ENCODE peak calls at places on chromosomes 1 and 21, in six cellular contexts. F is GM13976, R is stomach, U is foreskin keratinocyte, V is hepatocyte, G is HFF-Myc. P is an unnamed sample.

GRCh38 chr1:21312407-21312992 is 22.2 kb upstream of the ECE1 start:
- DNase-seq in F (no peak), R (no peak), U (no peak), V (no peak), G (no peak), P (peak)

GRCh38 chr1:32766328-32766972 is 50.7 kb downstream of the YARS1 start:
- DNase-seq in F (no peak), R (no peak), U (no peak), V (peak), G (no peak), P (no peak)

GRCh38 chr1:47230692-47231313 is 1.2 kb downstream of the TAL1 start:
- DNase-seq in F (peak), R (no peak), U (no peak), V (no peak), G (no peak), P (no peak)

GRCh38 chr1:22832414-22832786 is 121.8 kb downstream of the EPHB2 start:
- DNase-seq in F (no peak), R (no peak), U (peak), V (no peak), G (no peak), P (peak)

GRCh38 chr1:225882699-225883615 is 777 bp upstream of the TMEM63A start:
- DNase-seq in F (peak), R (peak), U (peak), V (peak), G (no peak), P (no peak)

GRCh38 chr21:25750085-25750484 is 15.3 kb downstream of the GABPA start:
- DNase-seq in F (no peak), R (no peak), U (no peak), V (no peak), G (no peak), P (no peak)

GRCh38 chr1:25673456-25673855 is 56.9 kb downstream of the MAN1C1 start:
- DNase-seq in F (no peak), R (no peak), U (no peak), V (no peak), G (no peak), P (no peak)

GRCh38 chr1:54798769-54799641 is 2.1 kb downstream of the TTC22 start:
- DNase-seq in F (peak), R (peak), U (peak), V (no peak), G (no peak), P (no peak)

GRCh38 chr1:233113009-233113712 is 162.8 kb downstream of the NTPCR start:
- DNase-seq in F (peak), R (peak), U (peak), V (peak), G (peak), P (peak)

GRCh38 chr1:88562991-88563390 is 121.1 kb upstream of the PKN2 start:
- DNase-seq in F (no peak), R (no peak), U (no peak), V (no peak), G (no peak), P (no peak)

GRCh38 chr21:40471103-40471502 is 375.9 kb downstream of the DSCAM start:
- DNase-seq in F (no peak), R (no peak), U (no peak), V (no peak), G (no peak), P (no peak)

GRCh38 chr21:40472026-40472425 is 374.9 kb downstream of the DSCAM start:
- DNase-seq in F (no peak), R (no peak), U (peak), V (no peak), G (no peak), P (no peak)

GRCh38 chr21:40465382-40465781 is 381.6 kb downstream of the DSCAM start:
- DNase-seq in F (no peak), R (no peak), U (no peak), V (no peak), G (no peak), P (no peak)

GRCh38 chr21:40466893-40467483 is 380.0 kb downstream of the DSCAM start:
- DNase-seq in F (no peak), R (no peak), U (peak), V (peak), G (no peak), P (peak)
- TF ChIP-seq CTCF in F (no peak), R (no peak), U (peak), V (peak), G (peak), P (peak)

GRCh38 chr21:45351526-45352275 is 53.3 kb upstream of the COL18A1 start:
- DNase-seq in F (no peak), R (no peak), U (no peak), V (no peak), G (no peak), P (no peak)

GRCh38 chr21:45352621-45353125 is 52.3 kb upstream of the COL18A1 start:
- DNase-seq in F (no peak), R (no peak), U (no peak), V (no peak), G (no peak), P (no peak)

GRCh38 chr21:45351061-45351460 is 53.9 kb upstream of the COL18A1 start:
- DNase-seq in F (no peak), R (no peak), U (no peak), V (no peak), G (no peak), P (no peak)

GRCh38 chr21:45354970-45355369 is 50.0 kb upstream of the COL18A1 start:
- DNase-seq in F (no peak), R (no peak), U (no peak), V (no peak), G (no peak), P (no peak)

DNA sequence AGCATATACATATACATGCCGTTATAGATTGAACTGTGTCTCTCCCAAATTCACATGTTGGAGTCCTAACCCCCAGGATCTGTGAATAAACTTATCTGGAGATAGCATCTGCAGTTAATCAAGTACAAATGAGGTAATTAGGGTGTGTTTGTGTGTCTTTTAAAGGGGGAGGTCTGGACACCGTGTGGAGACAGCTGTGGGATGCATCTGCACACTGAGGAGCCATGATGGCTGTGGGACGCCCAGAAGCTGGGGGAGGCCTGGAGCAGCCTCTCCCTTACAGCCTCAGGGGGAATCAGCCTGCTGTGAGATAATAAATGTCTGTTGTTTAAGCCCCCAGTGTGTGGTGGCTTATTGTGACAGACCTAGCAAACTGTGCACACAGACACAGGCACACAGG is 51.8 kb upstream of the COL18A1 start:
- DNase-seq in F (no peak), R (no peak), U (no peak), V (no peak), G (no peak), P (no peak)
- TF ChIP-seq CTCF in F (no peak), R (no peak), U (no peak), V (no peak), G (no peak), P (no peak)

GRCh38 chr1:33792651-33793050 is 71.2 kb upstream of the HMGB4 start:
- DNase-seq in F (no peak), R (no peak), U (no peak), V (no peak), G (peak), P (no peak)
- TF ChIP-seq CTCF in F (no peak), R (no peak), U (no peak), V (no peak), G (no peak), P (no peak)

GRCh38 chr1:67534627-67535065 is 104.4 kb upstream of the SERBP1 start:
- DNase-seq in F (no peak), R (no peak), U (peak), V (peak), G (peak), P (peak)

GRCh38 chr1:67536957-67537646 is 106.9 kb upstream of the SERBP1 start:
- DNase-seq in F (no peak), R (no peak), U (no peak), V (no peak), G (no peak), P (no peak)

GRCh38 chr1:67530071-67530470 is 99.9 kb upstream of the SERBP1 start:
- DNase-seq in F (no peak), R (no peak), U (peak), V (no peak), G (no peak), P (no peak)

GRCh38 chr1:67535474-67535873 is 105.3 kb upstream of the SERBP1 start:
- DNase-seq in F (peak), R (peak), U (peak), V (peak), G (peak), P (peak)

GRCh38 chr1:67532452-67533216 is 102.4 kb upstream of the SERBP1 start:
- DNase-seq in F (peak), R (peak), U (peak), V (peak), G (peak), P (peak)
- TF ChIP-seq CTCF in F (peak), R (peak), U (peak), V (peak), G (peak), P (peak)

DNA sequence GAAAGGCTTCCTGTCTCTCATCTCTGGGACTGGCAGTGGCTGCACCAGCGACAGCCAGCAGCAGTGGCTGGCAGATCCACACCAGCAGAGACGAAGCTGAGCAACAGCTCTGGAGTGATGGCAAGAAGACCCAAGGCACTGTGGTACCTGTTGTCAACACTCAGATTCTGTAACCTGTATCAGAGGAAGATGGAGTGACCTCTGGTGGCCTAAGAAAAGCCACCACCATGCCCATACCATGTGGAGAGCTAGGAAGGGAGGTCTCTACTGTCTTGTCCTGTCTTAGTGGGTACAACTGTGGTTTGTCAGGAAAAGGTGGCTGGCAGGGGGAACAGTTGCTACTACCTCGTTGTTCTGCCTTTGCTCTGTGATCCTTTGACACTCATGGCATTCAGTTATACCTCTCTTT is 22.5 kb upstream of the RHBDL2 start:
- DNase-seq in F (peak), R (no peak), U (no peak), V (no peak), G (no peak), P (no peak)
- TF ChIP-seq CTCF in F (peak), R (no peak), U (peak), V (peak), G (no peak), P (no peak)

GRCh38 chr1:153615406-153615805 is 719 bp downstream of the S100A14 start:
- DNase-seq in F (no peak), R (no peak), U (peak), V (no peak), G (no peak), P (no peak)
- TF ChIP-seq CTCF in F (no peak), R (no peak), U (no peak), V (no peak), G (no peak), P (no peak)

P was measured in foreskin fibroblast.